ENCODE peak calls at places on chromosome 11, in six cellular contexts. One of them, this sample, is unnamed.
A peak's percentile ranks its signal among the peaks of the same experiment; 100 is the strongest.

GRCh38 chr11:34439521-34440258 is 956 bp downstream of the CAT start:
- DNase-seq in cardiac septum: no peak
- DNase-seq in effector CD4-positive, alpha-beta T cell: no peak
- DNase-seq in pancreas: no peak
- DNase-seq in substantia nigra: no peak
- DNase-seq in endothelial cell of umbilical vein: no peak
- DNase-seq in this sample: no peak

GRCh38 chr11:72553748-72554147 is 119.4 kb upstream of the CLPB start:
- DNase-seq in cardiac septum: no peak
- DNase-seq in effector CD4-positive, alpha-beta T cell: no peak
- DNase-seq in pancreas: no peak
- DNase-seq in substantia nigra: no peak
- DNase-seq in endothelial cell of umbilical vein: no peak
- DNase-seq in this sample: no peak

GRCh38 chr11:62514151-62514550 is 32.5 kb downstream of the AHNAK start:
- DNase-seq in cardiac septum: no peak
- DNase-seq in effector CD4-positive, alpha-beta T cell: no peak
- DNase-seq in pancreas: no peak
- DNase-seq in substantia nigra: no peak
- DNase-seq in endothelial cell of umbilical vein: no peak
- DNase-seq in this sample: no peak

GRCh38 chr11:74932797-74933196 is 16.1 kb downstream of the XRRA1 start:
- DNase-seq in cardiac septum: no peak
- DNase-seq in effector CD4-positive, alpha-beta T cell: no peak
- DNase-seq in pancreas: no peak
- DNase-seq in substantia nigra: no peak
- DNase-seq in endothelial cell of umbilical vein: peak; percentile 62
- DNase-seq in this sample: no peak

GRCh38 chr11:40877256-40877655 is 582.2 kb downstream of the LRRC4C start:
- DNase-seq in cardiac septum: no peak
- DNase-seq in effector CD4-positive, alpha-beta T cell: no peak
- DNase-seq in pancreas: no peak
- DNase-seq in substantia nigra: no peak
- DNase-seq in endothelial cell of umbilical vein: no peak
- DNase-seq in this sample: no peak

GRCh38 chr11:74179234-74180126 is 8.4 kb downstream of the PPME1 start:
- DNase-seq in cardiac septum: no peak
- DNase-seq in effector CD4-positive, alpha-beta T cell: no peak
- DNase-seq in pancreas: no peak
- DNase-seq in substantia nigra: no peak
- DNase-seq in endothelial cell of umbilical vein: peak; percentile 17
- DNase-seq in this sample: no peak

GRCh38 chr11:46119352-46120216 is 1.7 kb downstream of the PHF21A start:
- DNase-seq in cardiac septum: peak; percentile 78
- DNase-seq in effector CD4-positive, alpha-beta T cell: peak; percentile 56
- DNase-seq in pancreas: peak; percentile 64
- DNase-seq in substantia nigra: peak; percentile 52
- DNase-seq in endothelial cell of umbilical vein: peak; percentile 48
- DNase-seq in this sample: no peak

GRCh38 chr11:63478896-63479295 is 12.1 kb downstream of the PLAAT5 start:
- DNase-seq in cardiac septum: no peak
- DNase-seq in effector CD4-positive, alpha-beta T cell: peak; percentile 30
- DNase-seq in pancreas: peak; percentile 53
- DNase-seq in substantia nigra: peak; percentile 46
- DNase-seq in endothelial cell of umbilical vein: peak; percentile 79
- DNase-seq in this sample: peak; percentile 27

GRCh38 chr11:64360403-64360980 is 1.5 kb downstream of the RPS6KA4 start:
- DNase-seq in cardiac septum: no peak
- DNase-seq in effector CD4-positive, alpha-beta T cell: no peak
- DNase-seq in pancreas: peak; percentile 19
- DNase-seq in substantia nigra: no peak
- DNase-seq in endothelial cell of umbilical vein: no peak
- DNase-seq in this sample: no peak

This sample was measured in D721Med.